ENCODE peak calls at places on chromosomes 7 and 10, in four cellular contexts. One of them, this sample, is unnamed.

GRCh38 chr10:131074682-131075081 is 236.8 kb downstream of the TCERG1L start:
- DNase-seq in H1: no peak
- DNase-seq in GM12891: no peak
- DNase-seq in K562: no peak
- DNase-seq in this sample: no peak

GRCh38 chr10:4829954-4830353 is 3.9 kb downstream of the AKR1E2 start:
- DNase-seq in GM12891: no peak
- DNase-seq in H1: no peak
- DNase-seq in K562: no peak
- DNase-seq in this sample: no peak

GRCh38 chr10:96267234-96267705 is 4.1 kb downstream of the BLNK start:
- DNase-seq in H1: no peak
- DNase-seq in K562: no peak
- DNase-seq in GM12891: no peak
- DNase-seq in this sample: no peak

GRCh38 chr10:69888882-69889584 is 87.3 kb downstream of the COL13A1 start:
- DNase-seq in K562: no peak
- DNase-seq in GM12891: no peak
- DNase-seq in H1: no peak
- DNase-seq in this sample: no peak

GRCh38 chr7:108239501-108240225 is 109.5 kb upstream of the LAMB4 start:
- DNase-seq in H1: no peak
- DNase-seq in K562: no peak
- DNase-seq in GM12891: no peak
- DNase-seq in this sample: no peak

GRCh38 chr7:34096135-34096775 is 190.9 kb downstream of the BMPER start:
- DNase-seq in H1: no peak
- DNase-seq in GM12891: no peak
- DNase-seq in K562: no peak
- DNase-seq in this sample: no peak

GRCh38 chr7:83119496-83119895 is 43.2 kb downstream of the PCLO start:
- DNase-seq in K562: no peak
- DNase-seq in H1: no peak
- DNase-seq in GM12891: no peak
- DNase-seq in this sample: no peak

GRCh38 chr10:6050801-6051445 is 11.2 kb downstream of the IL2RA start:
- DNase-seq in K562: peak
- DNase-seq in GM12891: peak
- DNase-seq in H1: no peak
- DNase-seq in this sample: peak

GRCh38 chr7:67773081-67773480 is 776.4 kb downstream of the TYW1 start:
- DNase-seq in GM12891: no peak
- DNase-seq in K562: no peak
- DNase-seq in H1: no peak
- DNase-seq in this sample: no peak

GRCh38 chr7:121273467-121274167 is 55.2 kb upstream of the WNT16 start:
- DNase-seq in K562: no peak
- DNase-seq in H1: no peak
- DNase-seq in GM12891: no peak
- DNase-seq in this sample: no peak

GRCh38 chr7:157585113-157585861 is 248.5 kb downstream of the DNAJB6 start:
- DNase-seq in GM12891: no peak
- DNase-seq in H1: no peak
- DNase-seq in K562: no peak
- DNase-seq in this sample: no peak

GRCh38 chr10:1628757-1629156 is 108.6 kb downstream of the ADARB2 start:
- DNase-seq in K562: no peak
- DNase-seq in H1: no peak
- DNase-seq in GM12891: no peak
- DNase-seq in this sample: no peak

GRCh38 chr10:102549549-102549948 is 45.8 kb downstream of the SUFU start:
- DNase-seq in H1: no peak
- DNase-seq in K562: no peak
- DNase-seq in GM12891: no peak
- DNase-seq in this sample: no peak

GRCh38 chr10:119166111-119166500 is 592 bp upstream of the SFXN4 start:
- DNase-seq in H1: peak
- DNase-seq in K562: no peak
- DNase-seq in GM12891: no peak
- DNase-seq in this sample: no peak
- TF ChIP-seq TAF1 in H1: no peak
- TF ChIP-seq TAF1 in K562: no peak
- TF ChIP-seq TAF1 in GM12891: no peak
- TF ChIP-seq TAF1 in this sample: no peak

GRCh38 chr10:10902951-10903350 is 114.7 kb upstream of the CELF2 start:
- DNase-seq in K562: no peak
- DNase-seq in GM12891: no peak
- DNase-seq in H1: no peak
- DNase-seq in this sample: no peak
- TF ChIP-seq TAF1 in K562: no peak
- TF ChIP-seq TAF1 in GM12891: no peak
- TF ChIP-seq TAF1 in H1: no peak
- TF ChIP-seq TAF1 in this sample: no peak

DNA sequence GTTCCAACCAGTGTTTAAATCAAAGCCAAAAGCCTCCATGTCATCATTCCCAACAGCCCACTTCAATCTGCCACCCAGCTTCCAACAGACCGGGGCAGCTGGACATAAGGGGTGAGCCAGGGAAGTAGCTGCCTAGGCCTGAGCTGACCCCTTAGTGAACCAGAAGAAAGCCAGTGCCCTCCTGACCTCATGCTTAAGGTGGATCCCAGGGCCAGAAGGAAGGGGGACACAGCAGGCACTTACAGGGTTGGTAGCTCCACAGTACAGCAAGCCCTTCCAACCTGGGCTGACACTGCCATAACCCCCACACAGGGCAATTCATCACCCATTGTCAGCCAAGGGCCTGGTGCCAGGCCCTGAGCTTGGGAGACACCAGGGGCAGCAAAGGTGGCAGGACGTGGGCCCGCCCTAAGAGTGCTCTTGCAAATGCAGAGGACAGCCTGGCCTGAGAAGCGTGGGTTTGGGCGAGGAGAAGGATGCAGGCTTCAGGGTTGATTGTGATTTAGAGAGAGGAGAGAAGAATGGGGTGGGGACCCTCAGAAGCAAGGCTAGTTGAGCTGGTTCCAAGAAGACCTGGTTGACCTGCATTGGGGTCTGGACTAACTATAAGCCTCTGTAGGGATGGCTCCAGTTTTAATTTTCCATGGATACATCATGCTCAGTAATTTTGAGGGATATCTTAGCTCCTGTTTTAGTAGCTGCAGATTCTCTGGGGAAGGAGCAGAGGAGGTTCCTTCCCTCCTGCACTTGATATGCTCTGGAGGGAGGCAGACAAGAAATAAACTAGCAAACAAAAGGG is 3.1 kb upstream of the CYP26A1 start:
- DNase-seq in H1: no peak
- DNase-seq in K562: no peak
- DNase-seq in GM12891: no peak
- DNase-seq in this sample: no peak
- TF ChIP-seq TAF1 in H1: no peak
- TF ChIP-seq TAF1 in K562: no peak
- TF ChIP-seq TAF1 in GM12891: no peak
- TF ChIP-seq TAF1 in this sample: no peak

GRCh38 chr7:41886257-41886905 is 183.5 kb upstream of the INHBA start:
- DNase-seq in GM12891: no peak
- DNase-seq in H1: no peak
- DNase-seq in K562: no peak
- DNase-seq in this sample: no peak
- TF ChIP-seq TAF1 in GM12891: no peak
- TF ChIP-seq TAF1 in H1: no peak
- TF ChIP-seq TAF1 in K562: no peak
- TF ChIP-seq TAF1 in this sample: no peak

DNA sequence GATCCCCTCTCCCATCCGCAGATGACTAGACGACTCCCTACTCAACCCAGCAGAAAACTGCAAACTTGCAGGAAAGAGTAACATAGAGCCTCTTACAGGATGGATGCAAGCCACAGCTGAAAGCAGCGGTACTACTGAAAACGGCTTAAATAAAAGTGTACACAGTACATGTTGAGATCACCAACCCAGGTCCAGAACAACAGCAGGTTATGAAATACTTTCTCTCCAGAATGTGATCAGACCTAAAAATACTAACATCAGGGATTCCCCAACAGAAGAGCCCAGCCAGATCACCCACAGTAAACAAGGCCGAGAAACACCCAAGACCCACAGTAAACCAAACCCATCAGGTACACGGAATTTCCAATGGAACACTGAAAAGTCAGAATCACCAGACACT is 13.2 kb downstream of the ATE1 start:
- DNase-seq in K562: no peak
- DNase-seq in H1: no peak
- DNase-seq in GM12891: no peak
- DNase-seq in this sample: no peak
- TF ChIP-seq TAF1 in K562: no peak
- TF ChIP-seq TAF1 in H1: no peak
- TF ChIP-seq TAF1 in GM12891: no peak
- TF ChIP-seq TAF1 in this sample: no peak

This sample was measured in GM12892.